ENCODE peak calls at places on chromosomes 11 and 22, in seven cellular contexts. Y is HCT116, S is GM12878, G is SK-N-SH, I is H1, B is K562, L is HepG2. D is an unnamed sample.

GRCh38 chr11:64834723-64835615 is 9.5 kb downstream of the CDC42BPG start:
- DNase-seq in Y (no peak), S (no peak), G (no peak), I (no peak), B (no peak), L (no peak), D (peak)

GRCh38 chr11:119049081-119049480 is 7.9 kb downstream of the HYOU1 start:
- DNase-seq in Y (no peak), S (no peak), G (no peak), I (no peak), B (peak), L (no peak), D (no peak)

GRCh38 chr22:17352798-17353197 is 16.5 kb upstream of the CECR2 start:
- DNase-seq in Y (no peak), S (no peak), G (no peak), I (no peak), B (no peak), L (no peak), D (no peak)

GRCh38 chr11:6404341-6405038 is 14.2 kb downstream of the SMPD1 start:
- DNase-seq in Y (no peak), S (no peak), G (no peak), I (no peak), B (no peak), L (no peak), D (no peak)

GRCh38 chr11:110287537-110287936 is 8.9 kb downstream of the RDX start:
- DNase-seq in Y (no peak), S (no peak), G (no peak), I (no peak), B (no peak), L (no peak), D (no peak)

GRCh38 chr11:95948637-95949036 is 24.7 kb upstream of the MTMR2 start:
- DNase-seq in Y (no peak), S (no peak), G (no peak), I (no peak), B (no peak), L (no peak), D (no peak)

GRCh38 chr11:58471892-58472291 is 29.9 kb upstream of the OR5B12 start:
- DNase-seq in Y (no peak), S (no peak), G (no peak), I (no peak), B (no peak), L (no peak), D (no peak)

GRCh38 chr11:133968300-133968699 is 11.5 kb upstream of the IGSF9B start:
- DNase-seq in Y (no peak), S (no peak), G (no peak), I (no peak), B (no peak), L (no peak), D (peak)

GRCh38 chr11:92324890-92325289 is 100.3 kb downstream of the FAT3 start:
- DNase-seq in Y (no peak), S (no peak), G (no peak), I (no peak), B (no peak), L (no peak), D (peak)

GRCh38 chr11:33533668-33534067 is 167.0 kb downstream of the C11orf91 start:
- DNase-seq in Y (no peak), S (no peak), G (no peak), I (no peak), B (no peak), L (peak), D (no peak)

GRCh38 chr11:93567406-93567819 is 24.2 kb upstream of the SMCO4 start:
- DNase-seq in Y (no peak), S (no peak), G (no peak), I (no peak), B (no peak), L (no peak), D (no peak)

GRCh38 chr22:19962909-19963806 is 21.5 kb upstream of the TXNRD2 start:
- DNase-seq in Y (peak), S (no peak), G (no peak), I (no peak), B (no peak), L (peak), D (peak)

GRCh38 chr22:42610211-42610610 is 4.5 kb downstream of the POLDIP3 start:
- DNase-seq in Y (no peak), S (no peak), G (no peak), I (no peak), B (no peak), L (no peak), D (no peak)

GRCh38 chr11:121131656-121132055 is 30.6 kb downstream of the TECTA start:
- DNase-seq in Y (no peak), S (no peak), G (no peak), I (no peak), B (no peak), L (no peak), D (no peak)

GRCh38 chr22:33051960-33052839 is 6.0 kb downstream of the SYN3 start:
- DNase-seq in Y (no peak), S (no peak), G (peak), I (no peak), B (no peak), L (peak), D (no peak)

GRCh38 chr11:34313099-34313517 is 44.7 kb downstream of the ABTB2 start:
- DNase-seq in Y (no peak), S (peak), G (no peak), I (no peak), B (no peak), L (no peak), D (peak)

GRCh38 chr11:46239801-46240061 is 37.7 kb upstream of the CREB3L1 start:
- DNase-seq in Y (no peak), S (no peak), G (no peak), I (no peak), B (no peak), L (no peak), D (no peak)

GRCh38 chr11:76671236-76671590 is 666 bp upstream of the LRRC32 start:
- DNase-seq in Y (no peak), S (no peak), G (no peak), I (no peak), B (no peak), L (no peak), D (no peak)

GRCh38 chr11:76669901-76670474 is 559 bp downstream of the LRRC32 start:
- DNase-seq in Y (no peak), S (no peak), G (no peak), I (no peak), B (no peak), L (no peak), D (no peak)

GRCh38 chr11:76671626-76672309 is 1.2 kb upstream of the LRRC32 start:
- DNase-seq in Y (no peak), S (no peak), G (no peak), I (no peak), B (no peak), L (no peak), D (no peak)

GRCh38 chr11:76672431-76673163 is 2.0 kb upstream of the LRRC32 start:
- DNase-seq in Y (no peak), S (peak), G (no peak), I (no peak), B (no peak), L (no peak), D (no peak)

DNA sequence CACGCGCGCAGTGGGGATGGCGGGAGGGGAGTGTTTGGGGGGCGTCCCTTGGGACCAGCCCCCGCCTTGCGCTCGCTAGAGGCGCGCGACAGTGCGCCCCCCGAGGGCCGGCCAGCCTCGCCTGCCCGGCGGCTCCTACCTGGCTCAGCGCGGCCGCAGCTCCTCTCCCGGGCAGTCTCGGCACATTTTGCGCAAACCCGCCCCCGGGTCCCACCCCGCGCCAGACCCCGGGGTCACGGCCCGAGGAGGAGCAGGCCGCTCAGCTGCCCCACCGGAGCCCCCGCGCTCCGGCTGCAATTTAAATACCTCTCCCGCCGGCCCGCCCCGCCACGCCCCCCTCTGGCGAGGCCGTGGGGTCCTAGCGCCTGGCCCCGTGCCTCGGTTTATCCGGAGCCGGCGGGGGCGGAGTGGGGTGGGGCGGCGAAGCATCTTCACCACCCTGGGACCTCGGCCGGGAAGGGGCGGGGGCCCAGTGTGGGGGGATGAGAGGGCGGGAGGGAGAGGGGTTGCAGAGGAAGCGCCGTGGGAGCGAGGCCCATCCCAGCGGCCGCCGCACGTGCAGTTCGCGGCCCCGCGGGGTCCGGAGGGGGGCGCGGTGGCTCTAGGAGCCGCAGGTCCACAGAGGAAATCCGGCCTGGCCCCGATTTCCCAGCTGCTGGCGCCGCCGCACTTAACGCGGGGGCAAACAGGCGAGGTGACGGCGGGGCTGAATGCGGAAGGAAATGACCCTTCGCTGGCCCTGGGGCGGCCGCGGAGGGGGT is at the start of gene LRRC32:
- DNase-seq in Y (no peak), S (no peak), G (peak), I (no peak), B (peak), L (no peak), D (no peak)
- TF ChIP-seq JUND in Y (no peak), S (no peak), G (no peak), I (no peak), B (no peak), L (no peak), D (no peak)

GRCh38 chr11:85779956-85780640 is 30.8 kb downstream of the SYTL2 start:
- DNase-seq in Y (no peak), S (no peak), G (no peak), I (no peak), B (no peak), L (no peak), D (no peak)

GRCh38 chr11:85774256-85775097 is 36.5 kb downstream of the SYTL2 start:
- DNase-seq in Y (no peak), S (no peak), G (no peak), I (no peak), B (no peak), L (no peak), D (no peak)

GRCh38 chr11:85772700-85773099 is 38.2 kb downstream of the SYTL2 start:
- DNase-seq in Y (no peak), S (no peak), G (no peak), I (no peak), B (no peak), L (no peak), D (no peak)

GRCh38 chr11:85771568-85771967 is 39.4 kb downstream of the SYTL2 start:
- DNase-seq in Y (no peak), S (no peak), G (no peak), I (no peak), B (no peak), L (no peak), D (no peak)

DNA sequence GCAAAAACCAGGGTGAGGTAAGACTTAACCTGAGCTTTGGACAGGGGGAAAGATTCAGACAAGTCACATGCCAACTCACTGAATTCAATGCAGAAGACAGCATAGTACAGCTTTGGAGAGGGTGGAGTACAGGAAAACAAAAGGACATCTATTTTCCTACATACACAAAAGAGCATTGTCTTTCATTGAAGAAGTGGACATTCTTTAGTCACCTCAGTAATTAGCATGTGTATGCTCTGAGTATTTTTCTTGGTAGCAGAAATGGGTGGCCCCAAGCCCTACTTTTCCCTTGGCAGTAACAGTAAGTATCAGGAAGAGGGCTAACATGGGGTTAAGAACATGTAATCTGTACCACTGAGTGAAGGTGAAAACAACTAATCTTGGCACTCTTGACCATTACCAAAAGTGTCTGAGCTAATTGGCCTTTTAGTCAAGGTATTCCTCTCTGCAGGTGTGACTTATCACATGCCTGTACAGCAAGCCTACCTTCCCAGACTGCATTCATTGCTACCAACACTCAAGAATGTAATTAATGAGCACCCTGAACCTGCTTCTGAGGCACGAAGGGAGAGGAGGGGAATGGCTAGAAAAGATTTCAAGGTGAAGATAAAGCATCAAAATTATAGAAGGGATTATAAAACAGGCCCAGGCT is 33.9 kb downstream of the SYTL2 start:
- DNase-seq in Y (no peak), S (no peak), G (no peak), I (no peak), B (no peak), L (peak), D (no peak)
- TF ChIP-seq JUND in Y (no peak), S (no peak), G (no peak), I (no peak), B (no peak), L (no peak), D (no peak)

GRCh38 chr11:12963789-12964536 is 45.2 kb upstream of the RASSF10 start:
- DNase-seq in Y (peak), S (peak), G (peak), I (peak), B (peak), L (peak), D (peak)
- TF ChIP-seq JUND in Y (no peak), S (no peak), G (no peak), I (no peak), B (no peak), L (no peak), D (no peak)

DNA sequence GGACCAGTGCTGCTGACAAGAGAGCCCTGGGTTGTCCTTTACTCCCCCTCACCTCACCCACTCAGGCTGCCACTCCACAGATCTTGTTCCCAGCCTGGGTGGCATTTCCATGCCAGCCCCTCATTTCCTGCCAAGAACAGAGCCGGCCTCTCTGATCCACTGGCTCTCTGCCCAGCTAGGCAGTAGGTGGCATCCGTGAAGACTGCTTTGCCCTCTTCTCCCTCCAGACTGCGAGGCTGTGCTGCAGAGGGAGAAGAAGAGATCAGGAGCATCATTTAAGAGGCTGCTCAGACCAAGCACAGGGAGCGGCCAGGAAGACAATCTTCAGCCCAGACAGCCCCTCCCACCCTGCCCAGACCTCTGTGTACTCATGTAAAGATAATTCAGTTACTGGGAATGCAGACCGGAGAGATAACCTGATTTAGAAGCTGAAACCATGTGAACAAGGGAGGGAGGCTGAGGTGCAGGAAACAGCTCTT is 126.9 kb upstream of the NCAM1 start:
- DNase-seq in Y (no peak), S (no peak), G (peak), I (no peak), B (no peak), L (no peak), D (no peak)
- TF ChIP-seq JUND in Y (no peak), S (no peak), G (no peak), I (no peak), B (no peak), L (no peak), D (no peak)

DNA sequence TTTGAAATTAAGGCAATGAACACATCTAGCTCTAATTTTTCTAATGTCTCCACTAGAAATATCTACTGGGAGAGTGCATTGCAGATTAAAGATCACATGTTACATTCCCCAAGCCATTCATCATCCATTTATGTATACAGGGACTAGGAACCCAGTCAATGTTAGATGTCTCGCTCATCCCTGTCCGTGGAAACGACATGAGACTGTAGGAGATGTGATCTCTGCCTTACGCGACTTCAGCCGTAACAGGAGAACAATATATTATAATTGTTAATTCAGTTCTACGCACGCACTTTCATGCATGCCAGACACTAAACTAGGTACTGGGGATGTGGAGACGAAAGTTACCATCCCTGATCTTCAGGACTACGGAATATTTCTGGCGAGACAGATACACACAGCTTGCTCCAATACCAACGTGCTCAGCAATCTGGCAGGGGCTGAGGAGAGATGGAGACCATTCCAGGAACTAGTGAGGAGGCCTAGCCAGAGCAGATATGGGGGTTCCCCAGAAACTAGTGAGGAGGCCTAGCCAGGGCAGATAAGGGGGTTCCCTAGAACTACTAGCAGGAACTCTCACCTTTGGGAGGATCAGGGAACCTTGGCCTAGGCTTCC is 705 bp downstream of the DCPS start:
- DNase-seq in Y (no peak), S (no peak), G (peak), I (no peak), B (no peak), L (no peak), D (no peak)
- TF ChIP-seq JUND in Y (peak), S (no peak), G (no peak), I (no peak), B (no peak), L (no peak), D (no peak)

GRCh38 chr11:11537871-11538270 is 83.9 kb downstream of the GALNT18 start:
- DNase-seq in Y (no peak), S (no peak), G (peak), I (no peak), B (no peak), L (no peak), D (no peak)

GRCh38 chr11:11540157-11540556 is 81.6 kb downstream of the GALNT18 start:
- DNase-seq in Y (no peak), S (no peak), G (no peak), I (no peak), B (no peak), L (no peak), D (no peak)

GRCh38 chr11:11536650-11537049 is 85.2 kb downstream of the GALNT18 start:
- DNase-seq in Y (no peak), S (no peak), G (no peak), I (no peak), B (no peak), L (no peak), D (no peak)

GRCh38 chr11:11537372-11537771 is 84.4 kb downstream of the GALNT18 start:
- DNase-seq in Y (no peak), S (no peak), G (no peak), I (no peak), B (no peak), L (no peak), D (no peak)

DNA sequence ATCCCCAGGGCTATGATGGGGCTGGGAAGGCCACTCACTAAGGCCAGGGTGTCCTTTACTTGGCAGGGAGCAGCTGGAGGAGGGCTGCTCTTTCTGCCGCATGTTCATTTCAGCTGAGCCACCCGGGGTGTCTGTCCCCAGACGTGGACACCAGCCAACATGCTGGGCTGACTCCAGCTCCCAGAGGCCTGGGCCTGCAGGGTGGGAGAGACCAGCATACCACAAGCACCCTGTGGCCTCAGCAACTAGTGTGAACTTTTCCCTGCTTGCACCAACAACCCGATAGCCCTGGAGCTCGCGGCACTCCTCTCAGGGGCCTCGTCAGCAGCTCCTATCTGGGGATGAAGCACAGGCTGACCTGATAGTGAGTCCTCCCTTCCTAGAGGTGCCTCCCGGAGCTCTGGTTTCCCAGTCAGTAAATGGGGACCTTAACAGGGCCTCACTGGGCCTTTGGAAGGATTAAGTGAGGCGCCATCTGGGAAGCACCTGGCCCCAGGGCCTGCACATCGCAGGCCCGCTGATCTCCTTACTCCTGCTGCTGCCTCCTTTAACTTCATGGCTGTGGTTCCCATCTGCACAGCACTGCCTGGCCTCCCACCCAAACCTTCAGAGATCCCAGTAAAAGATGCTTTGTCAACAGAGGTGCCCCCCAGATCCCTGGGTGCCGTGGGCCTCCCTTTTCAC is 83.4 kb downstream of the GALNT18 start:
- DNase-seq in Y (no peak), S (no peak), G (peak), I (no peak), B (no peak), L (no peak), D (no peak)
- TF ChIP-seq JUND in Y (no peak), S (no peak), G (no peak), I (no peak), B (no peak), L (no peak), D (no peak)